ENCODE peak calls at places on chromosome 10, in four cellular contexts. O, G, Z and Y are unnamed samples.

GRCh38 chr10:133442191-133442966 is 11.4 kb upstream of the SCART1 start:
- DNase-seq in O (no peak), G (no peak), Z (no peak), Y (no peak)

GRCh38 chr10:33055636-33056035 is 97.6 kb upstream of the ITGB1 start:
- DNase-seq in Z (peak; percentile 37), O (no peak), G (no peak), Y (no peak)

GRCh38 chr10:22245567-22245966 is 27.8 kb upstream of the EBLN1 start:
- DNase-seq in Z (peak; percentile 69), O (no peak), G (no peak), Y (no peak)

GRCh38 chr10:62590305-62590704 is 214.2 kb upstream of the ADO start:
- DNase-seq in Z (no peak), O (no peak), G (no peak), Y (no peak)

GRCh38 chr10:34523017-34523767 is 291.9 kb downstream of the PARD3 start:
- DNase-seq in Z (no peak), G (no peak), O (no peak), Y (no peak)

GRCh38 chr10:131277969-131278368 is 33.6 kb downstream of the TCERG1L start:
- DNase-seq in Z (no peak), O (no peak), G (no peak), Y (no peak)

GRCh38 chr10:24456319-24456718 is 247.4 kb downstream of the KIAA1217 start:
- DNase-seq in G (no peak), Z (peak; percentile 86), O (no peak), Y (no peak)

GRCh38 chr10:106044511-106044910 is 1120.0 kb downstream of the SORCS1 start:
- DNase-seq in G (no peak), O (no peak), Z (no peak), Y (no peak)

GRCh38 chr10:29804025-29804852 is 169.5 kb upstream of the SVIL start:
- DNase-seq in G (no peak), Z (peak; percentile 75), O (no peak), Y (peak; percentile 39)